ENCODE peak calls at places on chromosomes 3 and 15, in seven cellular contexts. One of them, this sample, is unnamed.

GRCh38 chr3:70829101-70829500 is 516.7 kb upstream of the MDFIC2 start:
- DNase-seq in hippocampal formation: no peak
- DNase-seq in HT-29: no peak
- DNase-seq in NCI-H2107: no peak
- DNase-seq in MV-4-11: no peak
- DNase-seq in NCI-H2029: no peak
- DNase-seq in cardiac fibroblast: peak; percentile 75
- DNase-seq in this sample: no peak

GRCh38 chr3:184946922-184947321 is 135.0 kb downstream of the VPS8 start:
- DNase-seq in NCI-H2029: no peak
- DNase-seq in HT-29: no peak
- DNase-seq in MV-4-11: no peak
- DNase-seq in cardiac fibroblast: no peak
- DNase-seq in NCI-H2107: no peak
- DNase-seq in hippocampal formation: no peak
- DNase-seq in this sample: no peak

GRCh38 chr15:51132384-51133139 is 37.9 kb upstream of the TNFAIP8L3 start:
- DNase-seq in NCI-H2107: no peak
- DNase-seq in MV-4-11: peak; percentile 14
- DNase-seq in cardiac fibroblast: peak; percentile 100
- DNase-seq in NCI-H2029: no peak
- DNase-seq in hippocampal formation: peak; percentile 27
- DNase-seq in HT-29: peak; percentile 65
- DNase-seq in this sample: no peak

GRCh38 chr3:107992976-107993684 is 97.7 kb downstream of the CD47 start:
- DNase-seq in cardiac fibroblast: peak; percentile 86
- DNase-seq in HT-29: peak; percentile 77
- DNase-seq in NCI-H2107: no peak
- DNase-seq in MV-4-11: no peak
- DNase-seq in hippocampal formation: no peak
- DNase-seq in NCI-H2029: no peak
- DNase-seq in this sample: no peak

GRCh38 chr3:45333549-45333948 is 54.8 kb upstream of the LARS2 start:
- DNase-seq in NCI-H2029: no peak
- DNase-seq in HT-29: no peak
- DNase-seq in MV-4-11: peak; percentile 55
- DNase-seq in NCI-H2107: no peak
- DNase-seq in cardiac fibroblast: peak; percentile 43
- DNase-seq in hippocampal formation: peak; percentile 2
- DNase-seq in this sample: no peak

GRCh38 chr3:102471001-102471400 is 36.2 kb downstream of the ZPLD1 start:
- DNase-seq in NCI-H2107: no peak
- DNase-seq in cardiac fibroblast: no peak
- DNase-seq in NCI-H2029: no peak
- DNase-seq in hippocampal formation: no peak
- DNase-seq in HT-29: peak; percentile 21
- DNase-seq in MV-4-11: peak; percentile 19
- DNase-seq in this sample: no peak

GRCh38 chr3:127786358-127787070 is 35.8 kb downstream of the MGLL start:
- DNase-seq in NCI-H2029: peak; percentile 96
- DNase-seq in HT-29: peak; percentile 40
- DNase-seq in hippocampal formation: peak; percentile 72
- DNase-seq in cardiac fibroblast: peak; percentile 16
- DNase-seq in NCI-H2107: peak; percentile 76
- DNase-seq in MV-4-11: peak; percentile 22
- DNase-seq in this sample: peak; percentile 97

GRCh38 chr3:141482250-141482937 is 4.4 kb upstream of the RASA2 start:
- DNase-seq in cardiac fibroblast: peak; percentile 96
- DNase-seq in hippocampal formation: no peak
- DNase-seq in NCI-H2029: no peak
- DNase-seq in NCI-H2107: no peak
- DNase-seq in MV-4-11: peak; percentile 83
- DNase-seq in HT-29: peak; percentile 14
- DNase-seq in this sample: no peak

GRCh38 chr15:48432688-48433087 is 101.5 kb downstream of the DUT start:
- DNase-seq in cardiac fibroblast: peak; percentile 63
- DNase-seq in NCI-H2107: no peak
- DNase-seq in HT-29: no peak
- DNase-seq in NCI-H2029: no peak
- DNase-seq in hippocampal formation: no peak
- DNase-seq in MV-4-11: no peak
- DNase-seq in this sample: no peak

GRCh38 chr3:31724681-31725080 is 192.0 kb downstream of the STT3B start:
- DNase-seq in NCI-H2107: no peak
- DNase-seq in HT-29: no peak
- DNase-seq in NCI-H2029: no peak
- DNase-seq in hippocampal formation: peak; percentile 7
- DNase-seq in MV-4-11: peak; percentile 46
- DNase-seq in cardiac fibroblast: peak; percentile 44
- DNase-seq in this sample: no peak

This sample was measured in DMS79 treated with DMSO at 0.1 percent for 48 hours.